ENCODE peak calls at places on chromosomes 3 and 15, in eight cellular contexts. H, V, O, L, C, M, E and N are unnamed samples. For H3K27me3, the result is how much of the 10 kb centered on the place peaks cover.

GRCh38 chr3:27147215-27147614 is 222.0 kb downstream of the NEK10 start:
- DNase-seq in H (no peak), V (no peak), O (no peak), L (no peak), C (no peak), M (no peak), E (no peak), N (no peak)

GRCh38 chr15:48250640-48251076 is 44.6 kb downstream of the SLC12A1 start:
- DNase-seq in H (peak), V (no peak), O (no peak), L (peak), C (peak), M (no peak), E (no peak), N (no peak)

GRCh38 chr3:138332472-138333073 is 2.9 kb upstream of the NME9 start:
- DNase-seq in H (no peak), V (no peak), O (no peak), L (no peak), C (no peak), M (no peak), E (no peak), N (no peak)

GRCh38 chr3:99400352-99400751 is 238.0 kb upstream of the COL8A1 start:
- DNase-seq in H (no peak), V (no peak), O (no peak), L (no peak), C (no peak), M (no peak), E (no peak), N (no peak)

GRCh38 chr3:13213490-13213889 is 140.3 kb upstream of the IQSEC1 start:
- DNase-seq in H (no peak), V (no peak), O (no peak), L (no peak), C (no peak), M (no peak), E (no peak), N (no peak)

GRCh38 chr15:71374607-71375352 is 259.5 kb downstream of the THSD4 start:
- DNase-seq in H (no peak), V (no peak), O (no peak), L (no peak), C (no peak), M (no peak), E (no peak), N (no peak)

GRCh38 chr3:184261270-184262165 is at the start of gene CAMK2N2:
- DNase-seq in H (no peak), V (peak), O (no peak), L (peak), C (no peak), M (peak), E (peak), N (peak)

GRCh38 chr3:40290396-40290795 is 19.1 kb upstream of the EIF1B start:
- DNase-seq in H (no peak), V (no peak), O (no peak), L (peak), C (no peak), M (no peak), E (no peak), N (no peak)

GRCh38 chr3:126337980-126338651 is 19.1 kb downstream of the KLF15 start:
- DNase-seq in H (no peak), V (peak), O (no peak), L (no peak), C (no peak), M (no peak), E (peak), N (no peak)

GRCh38 chr15:71060983-71061382 is 54.3 kb upstream of the THSD4 start:
- DNase-seq in H (no peak), V (no peak), O (no peak), L (no peak), C (no peak), M (no peak), E (no peak), N (no peak)

GRCh38 chr15:48868549-48868948 is 9.4 kb upstream of the EID1 start:
- DNase-seq in H (no peak), V (no peak), O (no peak), L (no peak), C (no peak), M (no peak), E (no peak), N (no peak)

GRCh38 chr3:15805756-15806266 is 8.0 kb upstream of the ANKRD28 start:
- DNase-seq in H (no peak), V (no peak), O (no peak), L (no peak), C (peak), M (no peak), E (no peak), N (no peak)

GRCh38 chr3:8536106-8537052 is 34.8 kb downstream of the LMCD1 start:
- DNase-seq in H (peak), V (no peak), O (no peak), L (no peak), C (no peak), M (no peak), E (no peak), N (no peak)

GRCh38 chr3:98855811-98856400 is 45.6 kb downstream of the DCBLD2 start:
- DNase-seq in H (no peak), V (no peak), O (no peak), L (no peak), C (no peak), M (no peak), E (no peak), N (no peak)

GRCh38 chr3:4988815-4989648 is 9.8 kb downstream of the BHLHE40 start:
- DNase-seq in H (no peak), V (no peak), O (no peak), L (peak), C (no peak), M (no peak), E (peak), N (no peak)

GRCh38 chr3:43055806-43056770 is 49.8 kb downstream of the POMGNT2 start:
- DNase-seq in H (no peak), V (no peak), O (no peak), L (no peak), C (no peak), M (no peak), E (no peak), N (no peak)

GRCh38 chr3:55558316-55558715 is 71.2 kb upstream of the WNT5A start:
- DNase-seq in H (no peak), V (no peak), O (no peak), L (no peak), C (no peak), M (no peak), E (no peak), N (no peak)

GRCh38 chr3:141081141-141081795 is 30.1 kb downstream of the SPSB4 start:
- DNase-seq in H (no peak), V (no peak), O (no peak), L (no peak), C (no peak), M (no peak), E (peak), N (peak)

GRCh38 chr3:183579967-183580720 is 24.6 kb upstream of the KLHL6 start:
- DNase-seq in H (peak), V (no peak), O (no peak), L (peak), C (no peak), M (no peak), E (no peak), N (no peak)

GRCh38 chr3:53375019-53375418 is 27.7 kb upstream of the DCP1A start:
- DNase-seq in H (peak), V (peak), O (no peak), L (peak), C (no peak), M (peak), E (peak), N (peak)

DNA sequence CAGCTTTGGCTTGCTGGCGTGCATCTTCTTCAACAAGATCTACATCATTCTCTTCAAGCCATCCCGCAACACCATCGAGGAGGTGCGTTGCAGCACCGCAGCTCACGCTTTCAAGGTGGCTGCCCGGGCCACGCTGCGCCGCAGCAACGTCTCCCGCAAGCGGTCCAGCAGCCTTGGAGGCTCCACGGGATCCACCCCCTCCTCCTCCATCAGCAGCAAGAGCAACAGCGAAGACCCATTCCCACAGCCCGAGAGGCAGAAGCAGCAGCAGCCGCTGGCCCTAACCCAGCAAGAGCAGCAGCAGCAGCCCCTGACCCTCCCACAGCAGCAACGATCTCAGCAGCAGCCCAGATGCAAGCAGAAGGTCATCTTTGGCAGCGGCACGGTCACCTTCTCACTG is 40.6 kb upstream of the CSTA start:
- DNase-seq in H (no peak), V (no peak), O (no peak), L (no peak), C (no peak), M (no peak), E (no peak), N (no peak)
- TF ChIP-seq CTCF in H (no peak), V (no peak), O (no peak), L (no peak), C (no peak), M (no peak), E (no peak), N (no peak)

GRCh38 chr3:10420745-10421475 is 84.5 kb downstream of the ATP2B2 start:
- DNase-seq in H (no peak), V (no peak), O (no peak), L (no peak), C (no peak), M (no peak), E (no peak), N (no peak)
- H3K27me3 ChIP-seq in H (under half), V (under half), O (under half), L (under half), C (under half), M (under half), E (under half), N (under half)

DNA sequence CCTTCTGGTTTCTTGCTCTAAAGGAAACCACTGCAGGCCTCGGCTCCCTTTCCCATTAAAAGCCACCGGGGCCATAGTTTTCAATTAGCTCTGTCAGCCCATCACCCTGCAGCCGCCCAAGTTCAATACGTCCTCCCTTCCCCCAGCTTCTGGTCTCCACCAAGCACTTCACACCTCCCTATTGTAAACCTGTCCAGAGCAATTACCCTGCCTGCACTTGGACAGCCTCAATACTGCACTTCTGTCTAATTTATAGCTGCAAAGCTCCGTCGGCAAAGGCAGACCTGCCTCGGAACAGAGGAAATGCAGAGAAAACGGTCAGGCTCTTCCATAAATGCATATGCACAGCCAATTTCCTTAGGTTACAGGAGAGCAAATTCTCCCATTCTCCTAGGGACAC is 21.9 kb downstream of the LRIG1 start:
- DNase-seq in H (no peak), V (no peak), O (no peak), L (no peak), C (no peak), M (no peak), E (no peak), N (no peak)
- H3K4me3 ChIP-seq in H (no peak), V (no peak), O (no peak), L (no peak), C (no peak), M (no peak), E (no peak), N (no peak)

DNA sequence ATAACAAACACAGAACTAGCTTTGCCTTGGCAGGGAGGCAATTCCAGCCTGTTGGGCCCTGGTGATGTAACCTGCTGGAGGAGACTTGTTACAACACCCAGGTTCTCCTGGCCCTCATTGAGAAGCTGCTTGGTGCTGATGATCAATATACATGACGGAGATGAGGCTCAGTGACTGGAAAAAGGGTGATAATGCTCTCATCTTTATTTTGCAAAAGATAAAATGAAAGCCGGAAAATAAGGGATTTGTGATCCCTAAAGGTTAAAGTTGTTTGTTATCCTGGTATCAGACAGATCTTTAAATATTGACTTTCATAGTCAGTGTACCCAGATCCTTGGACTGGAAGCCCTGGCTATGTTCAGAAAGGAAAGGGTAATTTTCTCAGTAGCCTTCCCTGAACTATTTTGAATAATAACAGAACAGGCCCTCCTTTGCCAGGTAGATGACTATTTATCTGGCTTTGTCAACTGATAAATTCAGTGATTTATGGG is 118.9 kb upstream of the MEIS2 start:
- DNase-seq in H (no peak), V (no peak), O (no peak), L (no peak), C (no peak), M (no peak), E (no peak), N (peak)
- TF ChIP-seq CTCF in H (no peak), V (no peak), O (no peak), L (no peak), C (no peak), M (no peak), E (no peak), N (no peak)

DNA sequence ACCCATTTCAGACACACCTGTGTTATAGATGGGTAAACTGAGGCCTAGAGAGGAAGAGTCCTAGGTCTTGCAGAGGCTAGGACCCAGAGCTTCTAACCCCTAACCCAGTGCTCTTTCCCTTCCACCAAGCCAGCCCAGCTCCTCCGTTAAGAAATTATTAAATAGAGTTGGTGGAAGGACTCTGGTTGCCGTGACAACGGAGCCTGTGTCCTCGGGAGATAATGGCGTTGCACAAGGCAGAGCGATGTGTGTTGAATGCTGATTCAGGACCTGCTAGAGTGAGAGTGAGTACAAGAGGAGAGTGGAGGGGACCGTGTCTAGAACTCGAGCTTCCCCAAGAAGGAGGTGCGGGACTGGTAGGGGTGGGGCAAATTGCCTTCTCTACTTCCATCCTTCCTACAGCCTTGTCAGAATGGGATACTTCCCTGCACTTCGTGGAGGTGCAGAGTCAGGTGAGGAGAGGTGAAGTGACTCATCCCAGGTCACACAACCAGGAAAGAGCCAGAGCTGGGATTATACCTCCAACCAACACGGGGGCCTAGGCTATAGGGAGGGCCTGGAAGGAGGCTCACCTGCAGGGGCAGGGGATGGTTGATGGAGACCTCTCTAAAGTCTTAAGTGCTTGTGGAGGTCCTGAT is 8.6 kb downstream of the SLC6A1 start:
- DNase-seq in H (no peak), V (peak), O (no peak), L (no peak), C (no peak), M (no peak), E (no peak), N (no peak)
- H3K27me3 ChIP-seq in H (under half), V (under half), O (under half), L (under half), C (under half), M (under half), E (under half), N (under half)

DNA sequence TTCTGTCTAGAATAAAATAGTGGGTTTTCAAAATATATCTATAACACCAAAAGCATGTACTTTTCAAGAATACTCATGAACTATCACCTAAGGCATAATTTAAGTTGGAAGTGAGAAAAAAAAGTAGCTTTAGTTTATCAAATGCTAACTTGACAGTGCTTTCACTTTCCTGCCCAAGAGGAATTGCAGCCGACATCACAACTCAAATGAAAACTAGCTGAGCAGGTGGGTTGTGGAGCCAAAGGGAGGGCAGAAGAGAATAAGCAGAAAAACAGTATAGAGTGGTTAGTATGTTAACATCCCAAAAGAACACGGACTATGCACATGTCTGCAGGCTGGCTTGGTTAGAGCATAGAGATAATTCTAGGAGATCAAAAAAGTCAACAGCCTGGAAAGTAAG is 120.9 kb downstream of the NEDD4 start:
- DNase-seq in H (no peak), V (no peak), O (no peak), L (no peak), C (no peak), M (no peak), E (no peak), N (no peak)
- H3K4me3 ChIP-seq in H (no peak), V (no peak), O (peak), L (no peak), C (no peak), M (no peak), E (no peak), N (no peak)

GRCh38 chr3:62665627-62666433 is 209.4 kb downstream of the CADPS start:
- DNase-seq in H (peak), V (peak), O (no peak), L (peak), C (peak), M (no peak), E (peak), N (peak)
- TF ChIP-seq CTCF in H (no peak), V (peak), O (peak), L (peak), C (peak), M (peak), E (peak), N (peak)

GRCh38 chr3:142964150-142964498 is 650 bp upstream of the PAQR9 start:
- DNase-seq in H (no peak), V (no peak), O (no peak), L (no peak), C (no peak), M (no peak), E (no peak), N (no peak)
- H3K27me3 ChIP-seq in H (under half), V (under half), O (under half), L (under half), C (under half), M (under half), E (under half), N (under half)